ENCODE peak calls at places on chromosomes 2 and 18, in four cellular contexts. One of them, this sample, is unnamed.

GRCh38 chr2:111671426-111672150 is 212.4 kb downstream of the ANAPC1 start:
- DNase-seq in mesendoderm: no peak
- DNase-seq in brain microvascular endothelial cell: peak
- DNase-seq in right cardiac atrium: peak
- DNase-seq in this sample: no peak

GRCh38 chr2:113894156-113894743 is 4.4 kb downstream of the ACTR3 start:
- DNase-seq in mesendoderm: peak
- DNase-seq in brain microvascular endothelial cell: peak
- DNase-seq in right cardiac atrium: no peak
- DNase-seq in this sample: peak

GRCh38 chr2:10223471-10223870 is 79.2 kb upstream of the HPCAL1 start:
- DNase-seq in mesendoderm: no peak
- DNase-seq in brain microvascular endothelial cell: no peak
- DNase-seq in right cardiac atrium: no peak
- DNase-seq in this sample: no peak

GRCh38 chr2:160043265-160043664 is 19.1 kb downstream of the PLA2R1 start:
- DNase-seq in mesendoderm: peak
- DNase-seq in brain microvascular endothelial cell: no peak
- DNase-seq in right cardiac atrium: no peak
- DNase-seq in this sample: peak

GRCh38 chr2:73175663-73176204 is 26.6 kb upstream of the NOTO start:
- DNase-seq in mesendoderm: peak
- DNase-seq in brain microvascular endothelial cell: peak
- DNase-seq in right cardiac atrium: peak
- DNase-seq in this sample: peak

GRCh38 chr2:206700141-206700540 is 18.1 kb downstream of the DYTN start:
- DNase-seq in mesendoderm: no peak
- DNase-seq in brain microvascular endothelial cell: no peak
- DNase-seq in right cardiac atrium: no peak
- DNase-seq in this sample: peak

GRCh38 chr2:48248251-48248933 is 281.6 kb upstream of the STON1 start:
- DNase-seq in mesendoderm: peak
- DNase-seq in brain microvascular endothelial cell: peak
- DNase-seq in right cardiac atrium: no peak
- DNase-seq in this sample: peak

GRCh38 chr2:227939271-227940027 is 68.0 kb downstream of the DAW1 start:
- DNase-seq in mesendoderm: peak
- DNase-seq in brain microvascular endothelial cell: peak
- DNase-seq in right cardiac atrium: no peak
- DNase-seq in this sample: peak

GRCh38 chr18:25896178-25896780 is 194.1 kb downstream of the SS18 start:
- DNase-seq in mesendoderm: peak
- DNase-seq in brain microvascular endothelial cell: peak
- DNase-seq in right cardiac atrium: no peak
- DNase-seq in this sample: peak

GRCh38 chr2:10753876-10754275 is 32.4 kb downstream of the ATP6V1C2 start:
- DNase-seq in mesendoderm: no peak
- DNase-seq in brain microvascular endothelial cell: no peak
- DNase-seq in right cardiac atrium: no peak
- DNase-seq in this sample: no peak

GRCh38 chr18:73670046-73670445 is 477.6 kb downstream of the FBXO15 start:
- DNase-seq in mesendoderm: no peak
- DNase-seq in brain microvascular endothelial cell: no peak
- DNase-seq in right cardiac atrium: no peak
- DNase-seq in this sample: no peak

GRCh38 chr2:190280565-190281330 is 38.9 kb downstream of the HIBCH start:
- DNase-seq in mesendoderm: no peak
- DNase-seq in brain microvascular endothelial cell: no peak
- DNase-seq in right cardiac atrium: no peak
- DNase-seq in this sample: peak

GRCh38 chr2:95268208-95269035 is 5.8 kb upstream of the PROM2 start:
- DNase-seq in mesendoderm: no peak
- DNase-seq in brain microvascular endothelial cell: no peak
- DNase-seq in right cardiac atrium: no peak
- DNase-seq in this sample: no peak

GRCh38 chr2:98448441-98449145 is 3.9 kb downstream of the INPP4A start:
- DNase-seq in mesendoderm: no peak
- DNase-seq in brain microvascular endothelial cell: no peak
- DNase-seq in right cardiac atrium: no peak
- DNase-seq in this sample: no peak

GRCh38 chr2:54176577-54176976 is 61.2 kb downstream of the ACYP2 start:
- DNase-seq in mesendoderm: peak
- DNase-seq in brain microvascular endothelial cell: peak
- DNase-seq in right cardiac atrium: peak
- DNase-seq in this sample: peak

GRCh38 chr2:166293984-166294383 is 81.8 kb downstream of the SCN9A start:
- DNase-seq in mesendoderm: no peak
- DNase-seq in brain microvascular endothelial cell: no peak
- DNase-seq in right cardiac atrium: no peak
- DNase-seq in this sample: no peak

GRCh38 chr2:33265584-33266338 is 210.7 kb upstream of the RASGRP3 start:
- DNase-seq in mesendoderm: no peak
- DNase-seq in brain microvascular endothelial cell: no peak
- DNase-seq in right cardiac atrium: peak
- DNase-seq in this sample: peak

GRCh38 chr18:35682282-35682867 is 100.8 kb downstream of the GALNT1 start:
- DNase-seq in mesendoderm: no peak
- DNase-seq in brain microvascular endothelial cell: no peak
- DNase-seq in right cardiac atrium: no peak
- DNase-seq in this sample: no peak

GRCh38 chr2:119289093-119289492 is 65.5 kb downstream of the STEAP3 start:
- DNase-seq in mesendoderm: no peak
- DNase-seq in brain microvascular endothelial cell: no peak
- DNase-seq in right cardiac atrium: no peak
- DNase-seq in this sample: no peak

GRCh38 chr2:185790361-185790760 is 51.8 kb downstream of the FSIP2 start:
- DNase-seq in mesendoderm: no peak
- DNase-seq in brain microvascular endothelial cell: no peak
- DNase-seq in right cardiac atrium: no peak
- DNase-seq in this sample: no peak

GRCh38 chr18:12014976-12015696 is 33.8 kb downstream of the IMPA2 start:
- DNase-seq in mesendoderm: no peak
- DNase-seq in brain microvascular endothelial cell: no peak
- DNase-seq in right cardiac atrium: no peak
- DNase-seq in this sample: no peak

GRCh38 chr2:233358864-233359386 is 4.6 kb downstream of the DGKD start:
- DNase-seq in mesendoderm: no peak
- DNase-seq in brain microvascular endothelial cell: no peak
- DNase-seq in right cardiac atrium: no peak
- DNase-seq in this sample: no peak

GRCh38 chr2:233358335-233358734 is 4.0 kb downstream of the DGKD start:
- DNase-seq in mesendoderm: no peak
- DNase-seq in brain microvascular endothelial cell: no peak
- DNase-seq in right cardiac atrium: no peak
- DNase-seq in this sample: no peak

GRCh38 chr2:233354971-233355574 is 779 bp downstream of the DGKD start:
- DNase-seq in mesendoderm: no peak
- DNase-seq in brain microvascular endothelial cell: no peak
- DNase-seq in right cardiac atrium: peak
- DNase-seq in this sample: peak

GRCh38 chr2:233355916-233356315 is 1.6 kb downstream of the DGKD start:
- DNase-seq in mesendoderm: no peak
- DNase-seq in brain microvascular endothelial cell: no peak
- DNase-seq in right cardiac atrium: no peak
- DNase-seq in this sample: no peak

GRCh38 chr2:233356546-233357308 is 2.4 kb downstream of the DGKD start:
- DNase-seq in mesendoderm: peak
- DNase-seq in brain microvascular endothelial cell: no peak
- DNase-seq in right cardiac atrium: no peak
- DNase-seq in this sample: peak
- H3K4me3 ChIP-seq in mesendoderm: no peak
- H3K4me3 ChIP-seq in brain microvascular endothelial cell: no peak
- H3K4me3 ChIP-seq in right cardiac atrium: no peak
- H3K4me3 ChIP-seq in this sample: no peak

GRCh38 chr2:120876526-120877280 is 141.0 kb downstream of the GLI2 start:
- DNase-seq in mesendoderm: no peak
- DNase-seq in brain microvascular endothelial cell: no peak
- DNase-seq in right cardiac atrium: no peak
- DNase-seq in this sample: no peak

GRCh38 chr2:120873958-120874357 is 138.3 kb downstream of the GLI2 start:
- DNase-seq in mesendoderm: no peak
- DNase-seq in brain microvascular endothelial cell: no peak
- DNase-seq in right cardiac atrium: peak
- DNase-seq in this sample: no peak

GRCh38 chr2:120875431-120875830 is 139.8 kb downstream of the GLI2 start:
- DNase-seq in mesendoderm: no peak
- DNase-seq in brain microvascular endothelial cell: no peak
- DNase-seq in right cardiac atrium: no peak
- DNase-seq in this sample: no peak

GRCh38 chr2:120874401-120874821 is 138.7 kb downstream of the GLI2 start:
- DNase-seq in mesendoderm: no peak
- DNase-seq in brain microvascular endothelial cell: no peak
- DNase-seq in right cardiac atrium: no peak
- DNase-seq in this sample: no peak

DNA sequence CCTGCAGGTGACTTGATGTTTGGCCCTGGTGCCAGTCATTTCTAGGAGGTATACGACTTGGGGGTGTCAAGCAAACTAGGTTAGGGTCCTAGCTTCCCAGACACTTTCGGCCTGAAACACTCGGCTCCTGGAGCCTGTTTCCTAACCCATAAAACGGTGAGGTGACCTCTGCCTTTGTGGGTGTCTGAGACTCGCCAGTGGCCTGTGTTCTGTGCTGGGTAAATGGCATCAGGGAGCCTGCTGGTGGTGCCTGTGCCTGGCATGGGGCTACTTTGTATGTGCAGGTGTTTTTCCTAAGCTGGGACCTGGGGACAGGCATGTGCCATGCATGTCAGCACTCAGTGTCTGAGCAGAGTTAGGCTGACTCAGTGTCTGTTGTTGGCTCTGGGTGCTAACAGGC is 139.2 kb downstream of the GLI2 start:
- DNase-seq in mesendoderm: no peak
- DNase-seq in brain microvascular endothelial cell: no peak
- DNase-seq in right cardiac atrium: no peak
- DNase-seq in this sample: no peak
- H3K4me3 ChIP-seq in mesendoderm: no peak
- H3K4me3 ChIP-seq in brain microvascular endothelial cell: no peak
- H3K4me3 ChIP-seq in right cardiac atrium: no peak
- H3K4me3 ChIP-seq in this sample: no peak

GRCh38 chr2:217849576-217849975 is 153.2 kb downstream of the TNS1 start:
- DNase-seq in mesendoderm: no peak
- DNase-seq in brain microvascular endothelial cell: no peak
- DNase-seq in right cardiac atrium: peak
- DNase-seq in this sample: no peak
- H3K4me3 ChIP-seq in mesendoderm: no peak
- H3K4me3 ChIP-seq in brain microvascular endothelial cell: peak
- H3K4me3 ChIP-seq in right cardiac atrium: no peak
- H3K4me3 ChIP-seq in this sample: no peak

GRCh38 chr2:199747427-199747826 is 103.6 kb downstream of the FTCDNL1 start:
- DNase-seq in mesendoderm: no peak
- DNase-seq in brain microvascular endothelial cell: no peak
- DNase-seq in right cardiac atrium: peak
- DNase-seq in this sample: no peak
- H3K4me3 ChIP-seq in mesendoderm: no peak
- H3K4me3 ChIP-seq in brain microvascular endothelial cell: no peak
- H3K4me3 ChIP-seq in right cardiac atrium: no peak
- H3K4me3 ChIP-seq in this sample: no peak

GRCh38 chr2:3944071-3944470 is 240.7 kb downstream of the DCDC2C start:
- DNase-seq in mesendoderm: no peak
- DNase-seq in brain microvascular endothelial cell: no peak
- DNase-seq in right cardiac atrium: no peak
- DNase-seq in this sample: no peak

GRCh38 chr2:3940661-3941060 is 237.3 kb downstream of the DCDC2C start:
- DNase-seq in mesendoderm: no peak
- DNase-seq in brain microvascular endothelial cell: no peak
- DNase-seq in right cardiac atrium: no peak
- DNase-seq in this sample: no peak

GRCh38 chr2:3942841-3943240 is 239.5 kb downstream of the DCDC2C start:
- DNase-seq in mesendoderm: no peak
- DNase-seq in brain microvascular endothelial cell: no peak
- DNase-seq in right cardiac atrium: no peak
- DNase-seq in this sample: no peak
- H3K4me3 ChIP-seq in mesendoderm: no peak
- H3K4me3 ChIP-seq in brain microvascular endothelial cell: no peak
- H3K4me3 ChIP-seq in right cardiac atrium: no peak
- H3K4me3 ChIP-seq in this sample: no peak

GRCh38 chr2:175167076-175167791 is 769 bp downstream of the ATF2 start:
- DNase-seq in mesendoderm: peak
- DNase-seq in brain microvascular endothelial cell: no peak
- DNase-seq in right cardiac atrium: peak
- DNase-seq in this sample: peak

GRCh38 chr2:175164235-175164634 is 3.8 kb downstream of the ATF2 start:
- DNase-seq in mesendoderm: no peak
- DNase-seq in brain microvascular endothelial cell: no peak
- DNase-seq in right cardiac atrium: no peak
- DNase-seq in this sample: no peak

GRCh38 chr2:175168564-175168945 is 552 bp upstream of the ATF2 start:
- DNase-seq in mesendoderm: no peak
- DNase-seq in brain microvascular endothelial cell: no peak
- DNase-seq in right cardiac atrium: no peak
- DNase-seq in this sample: no peak

GRCh38 chr2:175167792-175168563 is at the start of gene ATF2:
- DNase-seq in mesendoderm: peak
- DNase-seq in brain microvascular endothelial cell: peak
- DNase-seq in right cardiac atrium: peak
- DNase-seq in this sample: peak

GRCh38 chr2:175166216-175166824 is 1.7 kb downstream of the ATF2 start:
- DNase-seq in mesendoderm: no peak
- DNase-seq in brain microvascular endothelial cell: no peak
- DNase-seq in right cardiac atrium: no peak
- DNase-seq in this sample: no peak
- H3K4me3 ChIP-seq in mesendoderm: no peak
- H3K4me3 ChIP-seq in brain microvascular endothelial cell: peak
- H3K4me3 ChIP-seq in right cardiac atrium: peak
- H3K4me3 ChIP-seq in this sample: peak

GRCh38 chr2:11837875-11838734 is 91.7 kb downstream of the LPIN1 start:
- DNase-seq in mesendoderm: no peak
- DNase-seq in brain microvascular endothelial cell: no peak
- DNase-seq in right cardiac atrium: no peak
- DNase-seq in this sample: no peak
- H3K4me3 ChIP-seq in mesendoderm: no peak
- H3K4me3 ChIP-seq in brain microvascular endothelial cell: no peak
- H3K4me3 ChIP-seq in right cardiac atrium: no peak
- H3K4me3 ChIP-seq in this sample: no peak

This sample was measured in epithelial cell of esophagus.